ENCODE peak calls at places on chromosome 17, in five cellular contexts. Y is transverse colon, U is upper lobe of left lung, A is right lobe of liver, H is Caco-2. G is an unnamed sample.

GRCh38 chr17:10875411-10875810 is 37.5 kb upstream of the PIRT start:
- DNase-seq in Y (no peak), A (no peak), H (peak), U (no peak), G (no peak)

GRCh38 chr17:7242717-7243576 is 698 bp upstream of the GABARAP start:
- DNase-seq in A (peak), H (peak), Y (peak), U (peak), G (peak)

GRCh38 chr17:43402078-43402477 is 3.3 kb downstream of the ARL4D start:
- DNase-seq in Y (no peak), A (no peak), U (no peak), H (no peak), G (no peak)

GRCh38 chr17:5883775-5884665 is 186.2 kb upstream of the WSCD1 start:
- DNase-seq in A (no peak), U (no peak), Y (no peak), H (no peak), G (no peak)

GRCh38 chr17:18964018-18964351 is 12.0 kb downstream of the SLC5A10 start:
- DNase-seq in H (no peak), U (no peak), Y (no peak), A (peak), G (no peak)

GRCh38 chr17:54992797-54993639 is 24.5 kb downstream of the STXBP4 start:
- DNase-seq in H (peak), Y (no peak), U (no peak), A (no peak), G (no peak)

GRCh38 chr17:7684856-7685532 is 2.3 kb downstream of the TP53 start:
- DNase-seq in Y (no peak), U (no peak), A (no peak), H (no peak), G (no peak)

GRCh38 chr17:34633351-34633750 is 54.0 kb downstream of the TMEM132E start:
- DNase-seq in A (no peak), Y (no peak), U (no peak), H (no peak), G (no peak)

GRCh38 chr17:8631554-8631877 is 991 bp upstream of the MYH10 start:
- DNase-seq in A (no peak), H (no peak), Y (no peak), U (no peak), G (no peak)

GRCh38 chr17:60442271-60443201 is 20.2 kb downstream of the CHCT1 start:
- DNase-seq in U (no peak), A (no peak), Y (no peak), H (no peak), G (no peak)

GRCh38 chr17:27532269-27533067 is 76.2 kb downstream of the KSR1 start:
- DNase-seq in U (no peak), A (peak), Y (peak), H (peak), G (no peak)

GRCh38 chr17:15388356-15389046 is 47.1 kb upstream of the TEKT3 start:
- DNase-seq in H (no peak), A (no peak), Y (no peak), U (no peak), G (no peak)

GRCh38 chr17:66405836-66406679 is 103.6 kb downstream of the PRKCA start:
- DNase-seq in U (no peak), Y (no peak), A (no peak), H (no peak), G (no peak)

GRCh38 chr17:82246365-82247174 is 17.7 kb downstream of the SLC16A3 start:
- DNase-seq in A (peak), U (peak), H (no peak), Y (peak), G (no peak)

GRCh38 chr17:82247175-82247823 is 18.5 kb downstream of the SLC16A3 start:
- DNase-seq in Y (no peak), U (peak), A (no peak), H (no peak), G (no peak)

GRCh38 chr17:82244413-82245140 is 15.7 kb downstream of the SLC16A3 start:
- DNase-seq in A (no peak), Y (peak), H (peak), U (peak), G (no peak)

GRCh38 chr17:82245144-82246039 is 16.6 kb downstream of the SLC16A3 start:
- DNase-seq in A (no peak), U (peak), H (no peak), Y (no peak), G (no peak)

DNA sequence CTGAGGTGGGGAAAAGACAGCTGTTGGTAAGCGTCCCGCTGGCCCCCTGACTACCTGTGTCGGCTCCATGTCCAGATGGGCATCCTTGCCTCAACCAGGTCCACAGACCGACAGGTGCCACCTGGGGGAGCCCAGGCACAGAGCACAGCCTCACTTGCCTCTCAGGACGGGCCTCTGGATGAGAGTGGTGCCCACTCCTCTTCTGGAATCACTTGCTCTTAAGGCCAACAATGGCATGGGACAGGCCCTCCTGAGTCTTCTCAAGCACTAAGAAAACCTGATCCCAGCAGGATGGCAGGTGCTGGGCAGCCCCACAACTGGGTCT is 17.2 kb downstream of the SLC16A3 start:
- DNase-seq in Y (no peak), A (no peak), H (no peak), U (no peak), G (no peak)
- TF ChIP-seq CTCF in Y (no peak), A (no peak), H (no peak), U (no peak), G (no peak)

DNA sequence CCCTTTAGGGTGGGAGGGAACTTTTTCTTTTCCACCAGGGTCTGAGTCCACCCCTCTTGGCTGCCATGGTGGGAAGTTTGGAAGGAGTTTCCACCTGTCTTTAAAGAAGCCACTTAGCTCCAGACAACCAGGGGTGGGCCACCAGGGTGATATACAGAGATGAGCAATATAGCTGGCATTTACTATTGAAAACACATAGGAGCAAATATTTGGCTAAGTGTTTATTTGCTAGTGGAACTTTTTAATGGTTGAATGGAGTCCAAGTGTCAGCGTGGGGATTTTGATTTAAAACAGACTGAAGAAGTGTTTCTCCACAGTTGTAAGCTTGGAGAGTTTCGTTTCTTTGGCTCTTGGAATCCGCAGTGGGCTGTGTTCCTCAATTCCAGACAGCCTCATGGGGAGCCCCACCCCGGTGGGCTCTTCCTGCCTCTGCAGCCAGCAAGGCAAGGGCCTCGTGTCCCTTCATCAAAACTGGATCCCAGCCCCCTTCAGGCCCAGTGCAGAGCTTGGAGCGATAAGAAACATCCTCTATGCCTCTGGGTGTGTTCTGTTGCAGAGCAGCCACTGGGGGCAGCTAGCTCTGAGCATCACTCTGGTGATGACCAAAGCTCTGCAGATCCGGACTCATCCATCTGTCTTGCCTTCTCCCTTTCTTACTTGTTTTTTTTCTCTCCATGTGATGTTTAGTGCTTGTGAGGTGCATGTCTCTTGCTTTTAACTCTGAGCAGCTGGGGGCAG is 36.1 kb downstream of the NOG start:
- DNase-seq in A (no peak), H (peak), Y (no peak), U (no peak), G (no peak)
- TF ChIP-seq CTCF in A (peak), H (peak), Y (no peak), U (no peak), G (no peak)

DNA sequence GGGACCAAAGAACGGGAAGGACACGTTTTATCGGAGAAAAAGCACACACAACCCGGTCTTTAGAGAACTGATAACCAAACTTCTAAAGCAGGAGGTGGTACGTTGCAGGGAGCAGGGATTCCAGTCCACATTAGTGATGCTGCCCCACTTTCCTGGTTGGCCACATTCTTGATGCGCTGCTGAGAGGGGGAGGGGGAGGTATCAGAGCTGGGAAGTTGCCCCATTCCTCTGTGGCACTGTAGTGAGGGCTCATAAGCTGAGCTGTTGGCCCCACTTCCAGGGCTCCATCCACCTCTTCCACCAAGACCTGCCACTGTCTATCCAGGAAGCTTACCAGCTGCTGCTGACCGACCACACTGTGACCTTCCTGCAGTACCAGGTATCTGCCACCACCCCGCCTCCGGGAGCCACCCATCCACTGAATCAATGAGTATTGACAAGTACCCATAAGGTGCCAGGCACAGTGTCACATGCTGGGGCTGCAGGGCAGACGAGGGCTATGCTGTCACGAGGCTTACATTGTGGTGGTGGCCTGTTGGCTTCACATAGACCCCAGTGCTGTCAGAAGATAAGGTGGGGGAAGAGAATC is 1.0 kb downstream of the TSEN54 start:
- DNase-seq in U (no peak), A (peak), Y (peak), H (peak), G (no peak)
- TF ChIP-seq CTCF in U (no peak), A (no peak), Y (peak), H (peak), G (no peak)

DNA sequence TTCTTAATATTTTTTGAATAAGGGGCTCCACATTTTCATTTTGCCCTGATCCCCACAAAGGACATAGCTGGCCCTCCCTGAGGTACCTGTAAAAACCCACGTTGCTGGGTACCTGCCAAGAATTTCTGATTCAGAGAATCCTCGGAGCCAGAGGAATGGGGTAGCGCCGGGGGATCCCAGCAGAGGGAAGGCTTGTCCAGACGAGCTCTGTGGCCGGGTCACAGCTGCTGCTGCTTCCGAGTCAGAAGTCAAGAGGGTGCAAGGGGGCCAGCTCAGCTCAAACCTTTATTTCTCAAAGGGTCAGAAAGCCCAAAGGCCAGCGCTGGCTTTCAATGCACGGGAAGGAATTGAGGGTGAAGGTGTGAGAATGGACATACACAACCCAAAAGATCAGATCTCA is 68.9 kb upstream of the SDK2 start:
- DNase-seq in H (no peak), Y (no peak), U (no peak), A (no peak), G (no peak)
- TF ChIP-seq CTCF in H (peak), Y (no peak), U (no peak), A (no peak), G (no peak)

GRCh38 chr17:80071116-80071980 is 30.0 kb upstream of the GAA start:
- DNase-seq in H (no peak), Y (peak), A (peak), U (no peak), G (no peak)

GRCh38 chr17:80069886-80070177 is 31.5 kb upstream of the GAA start:
- DNase-seq in U (no peak), Y (no peak), A (no peak), H (no peak), G (no peak)

GRCh38 chr17:80067393-80067986 is 31.0 kb downstream of the CCDC40 start:
- DNase-seq in A (no peak), H (no peak), Y (no peak), U (no peak), G (no peak)

GRCh38 chr17:80070375-80071115 is 30.8 kb upstream of the GAA start:
- DNase-seq in U (no peak), H (no peak), A (no peak), Y (no peak), G (no peak)

DNA sequence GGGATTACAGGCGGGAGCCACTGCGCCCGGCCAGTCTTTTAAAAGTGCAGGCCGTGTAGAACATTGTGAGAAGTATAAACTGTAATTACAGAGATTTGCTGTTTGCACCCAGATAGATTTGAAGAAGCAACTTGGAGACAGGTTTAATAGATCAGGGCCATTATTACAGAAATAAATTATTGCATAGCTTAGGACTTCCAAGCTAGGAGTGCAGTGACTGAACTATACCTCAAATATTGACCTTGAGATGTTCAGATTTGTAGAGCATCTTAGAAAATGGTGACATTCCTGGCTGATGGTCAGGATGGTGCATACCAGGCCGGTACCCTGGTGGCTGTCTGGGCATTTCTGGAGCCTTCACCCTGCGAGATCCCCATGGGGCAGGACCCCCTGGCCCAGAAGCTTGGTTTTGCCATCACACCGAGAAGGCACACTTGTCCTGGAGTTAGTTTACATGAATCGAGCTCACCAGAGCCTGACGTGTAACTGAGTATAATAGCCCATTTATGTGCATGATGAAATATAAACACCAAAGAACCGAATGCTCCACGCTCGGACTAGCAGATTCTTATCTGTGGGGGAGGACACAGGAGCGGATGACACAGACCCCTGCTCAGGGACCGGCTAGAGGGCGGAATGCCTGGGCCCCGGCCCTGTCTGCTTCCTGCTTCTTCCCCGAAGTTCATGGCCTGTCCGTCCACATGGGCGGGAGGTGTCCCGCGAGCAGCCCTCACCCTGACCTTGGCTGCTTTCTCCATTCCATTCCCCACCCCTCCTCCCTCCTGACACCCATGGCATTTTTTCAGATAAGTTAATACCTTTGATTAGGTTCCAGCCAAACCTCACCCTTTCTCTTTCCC is 32.1 kb downstream of the CCDC40 start:
- DNase-seq in U (no peak), A (peak), H (peak), Y (no peak), G (no peak)
- TF ChIP-seq CTCF in U (no peak), A (no peak), H (no peak), Y (no peak), G (no peak)

GRCh38 chr17:81230043-81230820 is 7.5 kb upstream of the CEP131 start:
- DNase-seq in H (no peak), A (peak), U (peak), Y (no peak), G (no peak)
- TF ChIP-seq CTCF in H (peak), A (peak), U (no peak), Y (peak), G (no peak)

GRCh38 chr17:80755650-80756405 is 211.2 kb downstream of the RPTOR start:
- DNase-seq in A (no peak), Y (no peak), H (peak), U (no peak), G (no peak)
- TF ChIP-seq CTCF in A (no peak), Y (no peak), H (peak), U (no peak), G (no peak)

GRCh38 chr17:44900894-44901293 is 1.6 kb upstream of the EFTUD2 start:
- DNase-seq in U (no peak), A (no peak), H (no peak), Y (no peak), G (no peak)

GRCh38 chr17:44899074-44899782 is at the start of gene EFTUD2:
- DNase-seq in U (peak), A (peak), Y (peak), H (peak), G (peak)

GRCh38 chr17:44903012-44903685 is 3.9 kb upstream of the EFTUD2 start:
- DNase-seq in U (no peak), A (no peak), H (no peak), Y (no peak), G (no peak)

GRCh38 chr17:44902135-44902760 is 3.0 kb upstream of the EFTUD2 start:
- DNase-seq in H (no peak), A (no peak), U (peak), Y (no peak), G (no peak)

GRCh38 chr17:44901323-44901965 is 2.2 kb upstream of the EFTUD2 start:
- DNase-seq in A (no peak), Y (no peak), H (no peak), U (no peak), G (no peak)
- TF ChIP-seq CTCF in A (no peak), Y (no peak), H (no peak), U (no peak), G (no peak)

G was measured in activated B cell treated with CpG ODN at 0.5 μM for 24 hours.